ENCODE peak calls at places on chromosomes 5 and 9, in ten cellular contexts. J, X, M, D, F, E, Z, S, I and L are unnamed samples.

GRCh38 chr5:134034326-134034725 is 29.6 kb upstream of the VDAC1 start:
- DNase-seq in J (no peak), X (no peak), M (no peak), D (no peak), F (no peak), E (no peak), Z (no peak), S (no peak), I (no peak), L (no peak)

GRCh38 chr5:855771-856530 is 5.2 kb upstream of the ZDHHC11 start:
- DNase-seq in J (no peak), X (no peak), M (no peak), D (peak; percentile 6), F (no peak), E (no peak), Z (no peak), S (no peak), I (no peak), L (no peak)

GRCh38 chr5:142749321-142749720 is 20.9 kb upstream of the ARHGAP26 start:
- DNase-seq in J (peak; percentile 82), X (no peak), M (no peak), D (peak; percentile 81), F (no peak), E (peak; percentile 77), Z (no peak), S (no peak), I (no peak), L (peak; percentile 48)

GRCh38 chr9:26310294-26310693 is 582.3 kb downstream of the CAAP1 start:
- DNase-seq in J (peak; percentile 74), X (no peak), M (no peak), D (peak; percentile 49), F (peak; percentile 53), E (peak; percentile 86), Z (no peak), S (no peak), I (no peak), L (peak; percentile 0)

GRCh38 chr5:31270396-31270795 is 76.9 kb downstream of the CDH6 start:
- DNase-seq in J (peak; percentile 8), X (no peak), M (no peak), D (no peak), F (peak; percentile 46), E (peak; percentile 22), Z (no peak), S (no peak), I (no peak), L (no peak)

GRCh38 chr9:37345038-37345437 is 77.5 kb upstream of the GRHPR start:
- DNase-seq in J (no peak), X (no peak), M (no peak), D (no peak), F (no peak), E (no peak), Z (no peak), S (no peak), I (no peak), L (no peak)

GRCh38 chr5:6850033-6850432 is 136.8 kb downstream of the TENT4A start:
- DNase-seq in J (no peak), X (no peak), M (no peak), D (no peak), F (no peak), E (no peak), Z (peak; percentile 10), S (no peak), I (no peak), L (no peak)

GRCh38 chr9:22913026-22913425 is 466.4 kb downstream of the DMRTA1 start:
- DNase-seq in J (no peak), X (no peak), M (no peak), D (no peak), F (no peak), E (no peak), Z (no peak), S (no peak), I (no peak), L (no peak)

GRCh38 chr9:68714416-68715180 is 9.6 kb downstream of the PIP5K1B start:
- DNase-seq in J (no peak), X (no peak), M (no peak), D (no peak), F (no peak), E (no peak), Z (no peak), S (no peak), I (no peak), L (no peak)

GRCh38 chr5:130992095-130992494 is 173.0 kb downstream of the HINT1 start:
- DNase-seq in J (peak; percentile 91), X (no peak), M (no peak), D (peak; percentile 90), F (peak; percentile 89), E (no peak), Z (no peak), S (no peak), I (no peak), L (no peak)

GRCh38 chr9:122133263-122133983 is 26.2 kb downstream of the NDUFA8 start:
- DNase-seq in J (no peak), X (no peak), M (no peak), D (no peak), F (no peak), E (no peak), Z (no peak), S (no peak), I (no peak), L (no peak)

GRCh38 chr5:77424921-77425320 is 67.2 kb downstream of the WDR41 start:
- DNase-seq in J (no peak), X (no peak), M (no peak), D (no peak), F (no peak), E (no peak), Z (no peak), S (no peak), I (no peak), L (no peak)

GRCh38 chr5:139061274-139061673 is 136.9 kb downstream of the SIL1 start:
- DNase-seq in J (peak; percentile 81), X (no peak), M (no peak), D (peak; percentile 84), F (peak; percentile 62), E (peak; percentile 64), Z (no peak), S (no peak), I (no peak), L (no peak)

GRCh38 chr5:168683247-168683926 is 104.2 kb upstream of the PANK3 start:
- DNase-seq in J (no peak), X (no peak), M (peak; percentile 45), D (no peak), F (no peak), E (no peak), Z (peak; percentile 51), S (peak; percentile 22), I (no peak), L (no peak)

GRCh38 chr9:124574944-124575343 is 67.7 kb upstream of the NR5A1 start:
- DNase-seq in J (peak; percentile 78), X (no peak), M (no peak), D (peak; percentile 71), F (peak; percentile 59), E (peak; percentile 91), Z (no peak), S (no peak), I (no peak), L (peak; percentile 77)

GRCh38 chr9:136544549-136545064 is 1.2 kb downstream of the NOTCH1 start:
- DNase-seq in J (peak; percentile 15), X (peak; percentile 87), M (peak; percentile 85), D (no peak), F (peak; percentile 57), E (no peak), Z (peak; percentile 78), S (no peak), I (peak; percentile 63), L (no peak)

GRCh38 chr9:69176446-69177135 is 2.5 kb downstream of the TJP2 start:
- DNase-seq in J (peak; percentile 78), X (no peak), M (no peak), D (no peak), F (no peak), E (no peak), Z (no peak), S (no peak), I (no peak), L (no peak)

GRCh38 chr5:171309526-171310333 is 682 bp downstream of the TLX3 start:
- DNase-seq in J (no peak), X (no peak), M (no peak), D (no peak), F (no peak), E (no peak), Z (peak; percentile 36), S (no peak), I (no peak), L (no peak)

GRCh38 chr5:171391996-171392577 is 4.4 kb downstream of the NPM1 start:
- DNase-seq in J (no peak), X (no peak), M (no peak), D (no peak), F (no peak), E (no peak), Z (no peak), S (no peak), I (no peak), L (no peak)

GRCh38 chr5:55668356-55668755 is 43.8 kb downstream of the SLC38A9 start:
- DNase-seq in J (peak; percentile 85), X (no peak), M (no peak), D (peak; percentile 93), F (peak; percentile 81), E (peak; percentile 91), Z (no peak), S (no peak), I (no peak), L (peak; percentile 62)

GRCh38 chr5:6604341-6604740 is 28.5 kb downstream of the NSUN2 start:
- DNase-seq in J (no peak), X (no peak), M (no peak), D (no peak), F (no peak), E (no peak), Z (no peak), S (no peak), I (no peak), L (no peak)

GRCh38 chr5:1594336-1595106 is 70.8 kb upstream of the LPCAT1 start:
- DNase-seq in J (peak; percentile 28), X (peak; percentile 49), M (peak; percentile 76), D (no peak), F (no peak), E (no peak), Z (peak; percentile 84), S (peak; percentile 63), I (no peak), L (no peak)

GRCh38 chr5:111946556-111946955 is 189.6 kb upstream of the NREP start:
- DNase-seq in J (no peak), X (no peak), M (no peak), D (no peak), F (no peak), E (no peak), Z (no peak), S (no peak), I (no peak), L (no peak)

GRCh38 chr9:38620483-38621433 is at the start of gene ANKRD18A:
- DNase-seq in J (peak; percentile 40), X (peak; percentile 76), M (peak; percentile 80), D (peak; percentile 71), F (peak; percentile 95), E (peak; percentile 41), Z (peak; percentile 81), S (peak; percentile 50), I (peak; percentile 26), L (peak; percentile 62)

GRCh38 chr9:114299286-114300152 is 23.4 kb upstream of the ORM1 start:
- DNase-seq in J (no peak), X (no peak), M (no peak), D (no peak), F (no peak), E (no peak), Z (no peak), S (no peak), I (no peak), L (no peak)

GRCh38 chr5:120655828-120656435 is 191.8 kb downstream of the PRR16 start:
- DNase-seq in J (peak; percentile 43), X (peak; percentile 5), M (no peak), D (peak; percentile 17), F (peak; percentile 46), E (peak; percentile 22), Z (no peak), S (no peak), I (peak; percentile 7), L (no peak)

GRCh38 chr9:37034938-37035471 is 937 bp upstream of the PAX5 start:
- DNase-seq in J (no peak), X (no peak), M (no peak), D (no peak), F (no peak), E (no peak), Z (no peak), S (no peak), I (no peak), L (no peak)

GRCh38 chr5:142296914-142297417 is 27.9 kb downstream of the SPRY4 start:
- DNase-seq in J (no peak), X (no peak), M (no peak), D (peak; percentile 92), F (peak; percentile 74), E (peak; percentile 90), Z (no peak), S (no peak), I (no peak), L (no peak)